ENCODE peak calls at places on chromosomes 4 and X, in seven cellular contexts. U, Q, R, X, I, J and G are unnamed samples.
A peak's percentile ranks its signal among the peaks of the same experiment; 100 is the strongest.

GRCh38 chrX:152600853-152601635 is 36.7 kb upstream of the GABRQ start:
- DNase-seq in U (no peak), Q (no peak), R (no peak), X (no peak), I (no peak), J (peak; percentile 17), G (peak; percentile 4)

GRCh38 chrX:26664919-26665318 is 448.9 kb downstream of the MAGEB5 start:
- DNase-seq in U (no peak), Q (no peak), R (no peak), X (no peak), I (no peak), J (no peak), G (no peak)

GRCh38 chr4:6221851-6222760 is 21.8 kb upstream of the JAKMIP1 start:
- DNase-seq in U (peak; percentile 61), Q (no peak), R (peak; percentile 31), X (peak; percentile 65), I (no peak), J (peak; percentile 86), G (peak; percentile 81)

GRCh38 chr4:128862608-128863313 is 53.3 kb downstream of the JADE1 start:
- DNase-seq in U (peak; percentile 60), Q (peak; percentile 63), R (no peak), X (no peak), I (no peak), J (no peak), G (peak; percentile 26)

GRCh38 chrX:72269671-72270251 is 7.3 kb downstream of the RPS4X start:
- DNase-seq in U (no peak), Q (no peak), R (no peak), X (no peak), I (peak; percentile 33), J (no peak), G (no peak)

GRCh38 chrX:141619336-141619735 is 29.8 kb downstream of the SPANXA2 start:
- DNase-seq in U (no peak), Q (no peak), R (no peak), X (no peak), I (no peak), J (no peak), G (no peak)

GRCh38 chr4:87410669-87411068 is 11.7 kb upstream of the NUDT9 start:
- DNase-seq in U (no peak), Q (no peak), R (no peak), X (no peak), I (no peak), J (no peak), G (no peak)

GRCh38 chr4:109232666-109233065 is 69.8 kb downstream of the COL25A1 start:
- DNase-seq in U (no peak), Q (no peak), R (no peak), X (no peak), I (no peak), J (no peak), G (no peak)

GRCh38 chrX:120419465-120419864 is 49.6 kb downstream of the LAMP2 start:
- DNase-seq in U (no peak), Q (no peak), R (no peak), X (no peak), I (no peak), J (no peak), G (no peak)

GRCh38 chr4:142815834-142816233 is 30.3 kb downstream of the INPP4B start:
- DNase-seq in U (no peak), Q (no peak), R (no peak), X (no peak), I (peak; percentile 57), J (no peak), G (no peak)

GRCh38 chrX:36856849-36857248 is 151.3 kb upstream of the FAM47C start:
- DNase-seq in U (no peak), Q (no peak), R (no peak), X (no peak), I (no peak), J (no peak), G (no peak)

GRCh38 chr4:19689511-19689910 is 562.2 kb upstream of the SLIT2 start:
- DNase-seq in U (no peak), Q (no peak), R (no peak), X (no peak), I (no peak), J (no peak), G (no peak)

GRCh38 chr4:170109586-170110289 is 20.0 kb upstream of the AADAT start:
- DNase-seq in U (no peak), Q (no peak), R (no peak), X (no peak), I (peak; percentile 78), J (no peak), G (no peak)

GRCh38 chr4:119172223-119172622 is 36.6 kb downstream of the MYOZ2 start:
- DNase-seq in U (no peak), Q (no peak), R (no peak), X (no peak), I (no peak), J (no peak), G (no peak)

GRCh38 chr4:69360271-69360670 is 80.0 kb downstream of the UGT2B28 start:
- DNase-seq in U (no peak), Q (no peak), R (no peak), X (no peak), I (no peak), J (no peak), G (no peak)

GRCh38 chrX:72271812-72272211 is 5.2 kb downstream of the RPS4X start:
- DNase-seq in U (no peak), Q (no peak), R (no peak), X (no peak), I (no peak), J (no peak), G (no peak)

GRCh38 chrX:32678487-32678886 is 532.9 kb downstream of the DMD start:
- DNase-seq in U (no peak), Q (no peak), R (no peak), X (no peak), I (no peak), J (no peak), G (no peak)

GRCh38 chrX:32673193-32673592 is 538.2 kb downstream of the DMD start:
- DNase-seq in U (no peak), Q (no peak), R (no peak), X (no peak), I (no peak), J (peak; percentile 17), G (no peak)
- TF ChIP-seq CTCF in U (no peak), Q (no peak), R (no peak), X (no peak), I (no peak), J (peak; percentile 7), G (no peak)

GRCh38 chrX:110315541-110315940 is 2.3 kb downstream of the AMMECR1 start:
- DNase-seq in U (peak; percentile 8), Q (peak; percentile 36), R (no peak), X (no peak), I (no peak), J (no peak), G (no peak)

GRCh38 chrX:110311437-110312230 is 6.3 kb downstream of the AMMECR1 start:
- DNase-seq in U (no peak), Q (no peak), R (no peak), X (no peak), I (no peak), J (no peak), G (no peak)

GRCh38 chrX:110304884-110305283 is 13.0 kb downstream of the AMMECR1 start:
- DNase-seq in U (no peak), Q (no peak), R (no peak), X (no peak), I (no peak), J (no peak), G (no peak)

GRCh38 chrX:110310896-110311295 is 7.0 kb downstream of the AMMECR1 start:
- DNase-seq in U (peak; percentile 42), Q (no peak), R (no peak), X (no peak), I (no peak), J (no peak), G (no peak)

DNA sequence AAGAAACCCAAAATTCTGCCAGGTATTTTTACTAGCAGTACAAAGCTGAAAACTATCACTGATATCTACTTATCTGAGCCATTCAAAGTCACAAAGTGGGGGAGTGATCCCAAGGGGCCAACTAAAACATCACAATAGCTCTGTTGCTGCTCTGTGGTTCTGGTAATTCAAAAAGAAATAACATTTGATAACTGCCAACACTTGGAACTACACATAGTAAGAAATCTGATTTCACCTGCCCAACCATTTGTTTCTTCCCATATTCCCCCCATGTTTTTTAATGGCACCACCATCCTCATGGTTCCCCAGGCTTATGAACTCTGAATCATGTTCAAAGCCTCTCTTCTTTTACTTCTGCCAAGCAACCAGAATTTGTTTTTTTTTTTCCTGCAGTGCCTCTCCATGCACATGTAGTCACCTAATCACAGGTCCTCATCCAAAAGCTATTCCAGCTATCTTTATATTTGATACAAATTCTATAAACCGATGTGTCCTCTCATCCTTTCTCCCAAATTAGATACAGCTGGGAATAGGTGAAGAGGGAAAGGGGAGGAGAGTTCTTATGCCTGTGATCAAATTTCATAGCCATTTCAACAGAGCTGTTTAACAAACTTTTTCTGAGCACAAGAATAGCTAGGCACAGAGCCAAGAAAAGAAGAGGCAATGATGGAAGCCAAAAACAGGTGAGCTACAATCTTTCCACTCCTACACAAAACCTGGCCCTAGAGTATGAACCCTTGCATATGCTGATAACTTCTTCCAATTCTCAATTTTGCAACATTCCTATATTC is 7.7 kb downstream of the AMMECR1 start:
- DNase-seq in U (no peak), Q (no peak), R (no peak), X (no peak), I (no peak), J (peak; percentile 12), G (no peak)
- TF ChIP-seq CTCF in U (no peak), Q (no peak), R (no peak), X (no peak), I (no peak), J (no peak), G (no peak)

DNA sequence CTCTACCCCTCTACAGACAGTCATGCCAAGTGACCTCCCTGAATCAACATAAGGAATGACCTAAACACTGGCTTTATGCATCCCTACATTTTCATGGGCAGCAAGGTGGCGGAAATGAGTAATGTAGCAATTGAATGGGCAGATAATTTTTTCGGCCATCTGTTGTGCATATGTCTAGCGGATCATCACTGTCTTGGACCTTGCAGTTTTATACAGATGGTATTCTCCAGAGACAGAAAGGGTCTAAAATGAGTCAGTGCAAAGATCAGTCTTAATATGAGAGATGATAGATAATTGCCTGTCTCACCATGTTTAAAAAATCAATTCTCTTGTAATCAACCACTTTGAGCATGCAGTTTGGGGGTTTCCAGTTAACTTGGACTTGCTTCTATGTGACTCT is 177.3 kb upstream of the DKK2 start:
- DNase-seq in U (no peak), Q (no peak), R (no peak), X (no peak), I (peak; percentile 95), J (no peak), G (no peak)
- TF ChIP-seq CTCF in U (no peak), Q (no peak), R (no peak), X (no peak), I (peak; percentile 19), J (no peak), G (no peak)

DNA sequence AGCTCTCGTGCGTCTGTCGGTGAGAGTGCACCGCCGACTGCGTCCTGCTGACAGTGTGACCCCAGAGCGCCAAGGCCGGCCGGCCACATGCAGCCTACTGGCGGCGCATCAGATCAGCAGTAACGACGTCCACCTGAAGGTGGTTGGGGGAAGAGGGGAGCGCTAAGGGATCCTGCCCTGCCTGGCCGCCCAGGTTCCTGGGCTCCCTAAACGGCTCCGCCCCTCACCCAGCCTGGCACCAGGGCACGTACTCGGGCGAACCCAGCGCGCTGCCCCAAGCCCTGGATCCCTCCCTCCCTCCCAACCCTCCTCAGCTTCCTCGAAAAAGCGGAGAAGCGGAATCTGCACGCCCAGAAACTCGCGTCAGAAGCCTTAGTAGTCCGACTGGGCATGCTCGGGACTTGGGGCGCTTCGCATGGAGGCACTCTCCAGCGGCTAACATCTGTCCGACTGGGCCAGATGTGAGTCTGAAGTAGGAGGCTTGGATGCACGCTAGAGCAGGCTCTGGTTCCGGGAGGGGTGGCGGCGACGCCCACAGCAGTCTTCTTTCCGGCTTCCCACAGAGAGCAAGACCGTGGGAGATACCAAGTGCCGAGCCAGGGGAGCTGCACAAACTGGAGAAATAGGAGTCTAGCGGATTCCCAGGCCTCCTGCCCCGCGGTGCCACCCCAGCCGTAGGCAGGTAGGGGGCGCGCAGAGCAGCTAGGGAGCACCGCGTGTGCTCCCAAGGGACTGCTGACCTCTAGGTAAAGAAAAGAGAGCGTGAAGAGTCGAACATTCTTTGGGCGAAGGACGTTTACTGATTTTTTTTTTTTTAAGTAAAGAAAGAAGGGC is 114.4 kb upstream of the TEX13C start:
- DNase-seq in U (peak; percentile 10), Q (no peak), R (peak; percentile 53), X (peak; percentile 76), I (no peak), J (peak; percentile 74), G (peak; percentile 63)
- TF ChIP-seq CTCF in U (no peak), Q (no peak), R (no peak), X (no peak), I (no peak), J (no peak), G (no peak)